ENCODE peak calls at places on chromosome 4, in four cellular contexts. M is A549, V is HepG2, O is IMR-90. P is an unnamed sample.

GRCh38 chr4:169414913-169415312 is 144.2 kb upstream of the SH3RF1 start:
- DNase-seq in M (no peak), O (no peak), V (no peak), P (no peak)

GRCh38 chr4:1821679-1822567 is 28.8 kb downstream of the FGFR3 start:
- DNase-seq in V (no peak), M (no peak), O (no peak), P (no peak)

GRCh38 chr4:57905965-57906364 is 795.8 kb upstream of the IGFBP7 start:
- DNase-seq in V (no peak), M (no peak), O (no peak), P (no peak)

GRCh38 chr4:148376151-148376550 is 66.1 kb downstream of the NR3C2 start:
- DNase-seq in V (peak; percentile 94), O (peak; percentile 62), M (no peak), P (no peak)

GRCh38 chr4:138113819-138114415 is 128.2 kb downstream of the SLC7A11 start:
- DNase-seq in V (peak; percentile 33), O (peak; percentile 74), M (no peak), P (no peak)

GRCh38 chr4:61201562-61202099 is 1.5 kb downstream of the ADGRL3 start:
- DNase-seq in M (no peak), O (no peak), V (no peak), P (no peak)

GRCh38 chr4:102531441-102531840 is 30.3 kb downstream of the NFKB1 start:
- DNase-seq in V (no peak), M (no peak), O (peak; percentile 25), P (no peak)

GRCh38 chr4:8053688-8054449 is 104.7 kb downstream of the ABLIM2 start:
- DNase-seq in V (peak; percentile 76), O (no peak), M (no peak), P (no peak)

GRCh38 chr4:74805601-74806000 is 11.3 kb upstream of the BTC start:
- DNase-seq in V (peak; percentile 45), O (peak; percentile 66), M (peak; percentile 3), P (no peak)

GRCh38 chr4:81166431-81166830 is 48.6 kb downstream of the PRKG2 start:
- DNase-seq in O (no peak), V (no peak), M (no peak), P (no peak)

GRCh38 chr4:55547461-55547770 is 707 bp upstream of the CLOCK start:
- DNase-seq in O (no peak), V (no peak), M (no peak), P (no peak)

GRCh38 chr4:9765091-9765490 is 16.3 kb upstream of the DRD5 start:
- DNase-seq in M (no peak), O (peak; percentile 4), V (peak; percentile 15), P (peak; percentile 10)

GRCh38 chr4:109009909-109010308 is 247.1 kb upstream of the ETNPPL start:
- DNase-seq in M (no peak), V (no peak), O (peak; percentile 84), P (no peak)

GRCh38 chr4:20603671-20604313 is 96.5 kb upstream of the PACRGL start:
- DNase-seq in V (no peak), M (no peak), O (peak; percentile 83), P (no peak)

GRCh38 chr4:142817442-142817841 is 28.7 kb downstream of the INPP4B start:
- DNase-seq in O (peak; percentile 88), M (no peak), V (no peak), P (no peak)

GRCh38 chr4:111362891-111363290 is 740.0 kb upstream of the PITX2 start:
- DNase-seq in M (no peak), V (no peak), O (peak; percentile 35), P (no peak)

GRCh38 chr4:168560184-168560834 is 63.5 kb downstream of the PALLD start:
- DNase-seq in V (no peak), O (peak; percentile 70), M (no peak), P (no peak)

GRCh38 chr4:98484031-98484430 is 174.4 kb downstream of the TSPAN5 start:
- DNase-seq in M (no peak), O (no peak), V (no peak), P (no peak)

GRCh38 chr4:47486306-47486705 is 1.2 kb downstream of the ATP10D start:
- DNase-seq in V (no peak), O (no peak), M (no peak), P (no peak)

GRCh38 chr4:56668267-56668666 is 12.8 kb downstream of the HOPX start:
- DNase-seq in M (no peak), O (no peak), V (no peak), P (no peak)

GRCh38 chr4:149897784-149898183 is 82.1 kb upstream of the IQCM start:
- DNase-seq in O (peak; percentile 26), M (no peak), V (no peak), P (peak; percentile 5)

GRCh38 chr4:147085796-147086195 is 140.1 kb upstream of the TTC29 start:
- DNase-seq in O (no peak), M (no peak), V (no peak), P (no peak)
- TF ChIP-seq RFX5 in O (no peak), M (no peak), V (no peak), P (no peak)

GRCh38 chr4:106334732-106335131 is 18.4 kb downstream of the AIMP1 start:
- DNase-seq in M (no peak), O (no peak), V (no peak), P (no peak)

GRCh38 chr4:106325800-106326199 is 9.4 kb downstream of the AIMP1 start:
- DNase-seq in M (no peak), O (no peak), V (no peak), P (no peak)

GRCh38 chr4:106333186-106333585 is 16.8 kb downstream of the AIMP1 start:
- DNase-seq in M (no peak), V (peak; percentile 46), O (no peak), P (no peak)

DNA sequence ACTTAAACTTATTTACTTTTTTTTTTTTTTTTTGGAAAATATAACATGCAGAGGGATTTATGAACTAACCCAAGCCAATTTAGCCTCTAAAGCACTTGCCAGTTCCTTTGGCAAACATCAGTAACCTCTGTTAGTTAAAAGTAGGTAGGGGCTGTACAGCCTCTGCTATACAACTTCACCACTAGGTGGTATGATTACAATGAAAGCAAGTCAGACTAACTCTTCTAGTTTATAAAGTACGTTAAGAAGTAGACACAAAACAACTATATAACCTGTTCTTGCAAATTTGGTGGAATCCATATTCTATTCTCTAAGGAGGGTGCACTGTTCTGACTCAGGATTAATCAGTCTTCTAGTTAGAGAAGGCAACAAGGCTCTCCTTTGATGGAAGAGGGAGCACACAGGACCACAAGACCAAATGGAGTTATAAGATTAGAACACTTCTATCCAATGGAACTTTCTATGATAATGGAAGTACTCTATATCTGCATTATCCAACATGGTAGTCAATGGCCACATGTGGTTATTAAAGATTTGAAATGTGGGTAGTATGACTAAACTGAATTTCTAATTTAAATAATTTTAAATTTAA is 12.8 kb downstream of the AIMP1 start:
- DNase-seq in O (peak; percentile 53), V (peak; percentile 57), M (peak; percentile 18), P (peak; percentile 27)
- TF ChIP-seq MAZ in O (no peak), V (no peak), M (no peak), P (no peak)

DNA sequence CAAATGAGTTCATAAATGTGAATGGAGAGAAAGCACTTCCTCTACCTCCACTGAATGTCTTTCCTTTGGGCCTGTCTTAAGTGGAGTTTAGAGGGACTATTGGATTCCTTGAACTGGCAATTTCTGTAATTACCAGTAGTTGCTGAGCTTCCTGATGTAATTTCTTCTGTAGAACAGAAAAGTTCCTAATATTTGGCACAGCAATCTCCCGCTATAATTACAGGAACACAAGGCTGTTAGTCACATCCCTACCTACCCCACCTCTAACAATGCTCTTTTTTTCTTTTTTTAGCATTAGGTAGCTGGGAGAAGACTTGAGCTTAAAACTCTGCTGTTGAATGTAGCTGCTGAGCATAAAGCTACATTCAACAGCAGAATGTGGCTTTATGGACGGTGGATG is 24.8 kb upstream of the RBPJ start:
- DNase-seq in O (no peak), M (no peak), V (no peak), P (no peak)
- TF ChIP-seq RFX5 in O (no peak), M (no peak), V (no peak), P (no peak)

GRCh38 chr4:82469776-82470345 is 39.5 kb downstream of the ENOPH1 start:
- DNase-seq in O (peak; percentile 70), M (no peak), V (peak; percentile 16), P (peak; percentile 12)
- TF ChIP-seq MAZ in O (no peak), M (no peak), V (no peak), P (no peak)

GRCh38 chr4:129095811-129096454 is at the start of gene C4orf33:
- DNase-seq in M (peak; percentile 45), V (peak; percentile 65), O (peak; percentile 66), P (peak; percentile 90)

GRCh38 chr4:129093173-129093974 is at the start of gene SCLT1:
- DNase-seq in V (peak; percentile 92), M (peak; percentile 71), O (peak; percentile 99), P (peak; percentile 99)

GRCh38 chr4:129098578-129098977 is 2.6 kb downstream of the C4orf33 start:
- DNase-seq in V (no peak), O (no peak), M (no peak), P (peak; percentile 53)

GRCh38 chr4:129092636-129093172 is 635 bp downstream of the SCLT1 start:
- DNase-seq in O (peak; percentile 28), V (no peak), M (no peak), P (no peak)

GRCh38 chr4:129094347-129094746 is 1.0 kb upstream of the SCLT1 start:
- DNase-seq in O (no peak), V (no peak), M (no peak), P (no peak)
- TF ChIP-seq RFX5 in O (no peak), V (no peak), M (no peak), P (no peak)

DNA sequence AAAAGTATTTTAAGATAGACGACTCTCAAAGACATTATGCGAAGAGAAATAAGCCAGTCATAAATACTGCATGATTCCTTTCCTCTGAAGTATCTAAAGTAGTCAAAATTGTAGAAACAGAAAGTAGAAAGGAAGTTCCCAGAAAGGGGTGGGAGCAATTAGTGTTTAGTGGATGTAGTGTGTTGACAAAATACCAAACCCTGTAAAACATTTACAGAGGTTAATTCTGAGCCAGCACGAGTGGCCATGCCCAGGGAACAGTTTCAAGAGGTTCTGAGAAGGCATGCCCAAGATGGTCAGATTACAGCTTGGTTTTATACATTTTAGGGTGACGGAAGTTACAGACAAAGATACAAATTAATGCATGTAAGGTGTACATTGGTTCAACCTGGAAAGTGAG is 34.4 kb upstream of the SLC25A4 start:
- DNase-seq in O (no peak), V (no peak), M (no peak), P (no peak)
- TF ChIP-seq MAZ in O (no peak), V (no peak), M (no peak), P (no peak)

GRCh38 chr4:33883111-33883510 is 2361.2 kb downstream of the ARAP2 start:
- DNase-seq in O (no peak), V (no peak), M (no peak), P (no peak)

GRCh38 chr4:33882246-33882990 is 2361.9 kb downstream of the ARAP2 start:
- DNase-seq in M (no peak), O (no peak), V (no peak), P (no peak)

GRCh38 chr4:33881176-33881575 is 2363.1 kb downstream of the ARAP2 start:
- DNase-seq in O (no peak), V (no peak), M (no peak), P (no peak)

GRCh38 chr4:33873791-33874190 is 2370.5 kb downstream of the ARAP2 start:
- DNase-seq in O (no peak), M (no peak), V (no peak), P (no peak)

GRCh38 chr4:33878710-33879109 is 2365.6 kb downstream of the ARAP2 start:
- DNase-seq in V (no peak), M (no peak), O (no peak), P (no peak)
- TF ChIP-seq RFX5 in V (no peak), M (no peak), O (no peak), P (no peak)

GRCh38 chr4:112847781-112848180 is 201.7 kb upstream of the ANK2 start:
- DNase-seq in V (no peak), O (no peak), M (no peak), P (no peak)
- TF ChIP-seq MAZ in V (no peak), O (no peak), M (no peak), P (no peak)

GRCh38 chr4:121462660-121463261 is 81.9 kb upstream of the QRFPR start:
- DNase-seq in V (peak; percentile 57), O (peak; percentile 61), M (peak; percentile 8), P (peak; percentile 18)
- TF ChIP-seq RFX5 in V (no peak), O (no peak), M (no peak), P (no peak)